ENCODE peak calls at places on chromosomes 5 and 9, in four cellular contexts. One of them, this sample, is unnamed.

GRCh38 chr5:1322036-1322903 is 22.6 kb downstream of the CLPTM1L start:
- DNase-seq in WTC11: no peak
- DNase-seq in HepG2: no peak
- DNase-seq in GM12878: no peak
- DNase-seq in this sample: no peak

GRCh38 chr5:164188733-164189148 is 683.3 kb downstream of the MAT2B start:
- DNase-seq in WTC11: no peak
- DNase-seq in HepG2: peak
- DNase-seq in GM12878: no peak
- DNase-seq in this sample: no peak

GRCh38 chr5:96743065-96743768 is 64.5 kb downstream of the ERAP1 start:
- DNase-seq in WTC11: no peak
- DNase-seq in HepG2: no peak
- DNase-seq in GM12878: no peak
- DNase-seq in this sample: peak

GRCh38 chr5:178433273-178433775 is 156.9 kb downstream of the COL23A1 start:
- DNase-seq in WTC11: no peak
- DNase-seq in HepG2: no peak
- DNase-seq in GM12878: no peak
- DNase-seq in this sample: no peak

GRCh38 chr5:143259254-143259605 is 144.3 kb downstream of the NR3C1 start:
- DNase-seq in WTC11: no peak
- DNase-seq in HepG2: no peak
- DNase-seq in GM12878: no peak
- DNase-seq in this sample: no peak

GRCh38 chr5:53191766-53192165 is 82.2 kb upstream of the MOCS2 start:
- DNase-seq in WTC11: no peak
- DNase-seq in HepG2: no peak
- DNase-seq in GM12878: no peak
- DNase-seq in this sample: no peak

GRCh38 chr9:137666950-137667670 is 48.3 kb downstream of the EHMT1 start:
- DNase-seq in WTC11: peak
- DNase-seq in HepG2: no peak
- DNase-seq in GM12878: no peak
- DNase-seq in this sample: no peak

GRCh38 chr9:89178162-89179120 is at the start of gene SHC3:
- DNase-seq in WTC11: peak
- DNase-seq in HepG2: no peak
- DNase-seq in GM12878: no peak
- DNase-seq in this sample: no peak

GRCh38 chr9:78533500-78533899 is 236.6 kb downstream of the PSAT1 start:
- DNase-seq in WTC11: no peak
- DNase-seq in HepG2: no peak
- DNase-seq in GM12878: no peak
- DNase-seq in this sample: no peak

GRCh38 chr5:73482383-73483193 is 15.7 kb upstream of the BTF3 start:
- DNase-seq in WTC11: no peak
- DNase-seq in HepG2: no peak
- DNase-seq in GM12878: no peak
- DNase-seq in this sample: peak

DNA sequence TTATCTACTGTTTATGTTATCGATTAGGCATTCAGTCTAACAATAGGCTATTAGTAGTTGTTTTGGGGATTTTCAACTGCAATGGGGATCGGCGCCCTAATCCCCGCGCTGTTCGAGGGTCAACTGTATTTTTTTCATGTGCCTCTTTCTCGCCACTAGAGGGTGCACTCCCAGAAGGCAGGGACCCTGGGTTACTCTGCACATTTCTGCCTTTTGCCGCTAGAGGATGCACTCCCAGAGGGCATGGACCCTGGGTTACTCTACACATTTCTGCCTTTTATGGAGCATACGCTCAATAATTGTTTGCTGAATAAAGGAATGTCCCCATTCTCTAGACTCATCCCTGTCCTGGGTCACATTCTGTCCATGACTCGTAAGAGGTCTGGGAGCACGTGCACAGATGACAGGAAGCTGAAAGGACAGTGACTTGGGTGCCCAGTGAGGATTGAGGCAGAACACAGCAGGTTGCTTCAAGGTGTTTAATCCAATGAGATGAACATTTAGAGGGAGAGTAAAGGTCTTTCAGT is 27.9 kb upstream of the RECK start:
- DNase-seq in WTC11: peak
- DNase-seq in HepG2: peak
- DNase-seq in GM12878: no peak
- DNase-seq in this sample: peak
- TF ChIP-seq ETV6 in WTC11: no peak
- TF ChIP-seq ETV6 in HepG2: no peak
- TF ChIP-seq ETV6 in GM12878: no peak
- TF ChIP-seq ETV6 in this sample: no peak

GRCh38 chr5:7589800-7590199 is 193.9 kb downstream of the ADCY2 start:
- DNase-seq in WTC11: no peak
- DNase-seq in HepG2: no peak
- DNase-seq in GM12878: no peak
- DNase-seq in this sample: no peak

GRCh38 chr5:7584749-7585148 is 188.8 kb downstream of the ADCY2 start:
- DNase-seq in WTC11: no peak
- DNase-seq in HepG2: no peak
- DNase-seq in GM12878: no peak
- DNase-seq in this sample: no peak

GRCh38 chr5:7585807-7586206 is 189.9 kb downstream of the ADCY2 start:
- DNase-seq in WTC11: no peak
- DNase-seq in HepG2: no peak
- DNase-seq in GM12878: no peak
- DNase-seq in this sample: no peak

DNA sequence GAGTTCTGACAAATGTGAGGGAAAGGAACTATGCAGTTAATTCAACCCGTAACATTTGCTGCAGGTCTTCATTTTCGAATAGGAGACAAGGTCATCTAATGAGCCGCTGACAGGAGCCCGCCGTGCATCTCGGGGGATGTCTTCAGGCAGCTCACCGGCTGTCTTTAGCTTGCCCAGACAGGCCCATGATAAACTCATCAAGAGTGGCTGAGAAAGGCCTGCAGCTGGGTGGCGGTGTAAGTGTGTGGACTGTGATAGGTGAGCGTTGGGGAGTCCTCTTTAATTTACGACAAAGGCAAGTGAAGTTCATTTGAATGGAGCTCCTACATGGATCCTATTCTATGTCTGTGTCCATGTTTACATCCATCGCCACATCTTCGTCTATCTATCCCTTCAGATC is 190.6 kb downstream of the ADCY2 start:
- DNase-seq in WTC11: no peak
- DNase-seq in HepG2: no peak
- DNase-seq in GM12878: no peak
- DNase-seq in this sample: no peak
- TF ChIP-seq ETV6 in WTC11: no peak
- TF ChIP-seq ETV6 in HepG2: no peak
- TF ChIP-seq ETV6 in GM12878: no peak
- TF ChIP-seq ETV6 in this sample: no peak

DNA sequence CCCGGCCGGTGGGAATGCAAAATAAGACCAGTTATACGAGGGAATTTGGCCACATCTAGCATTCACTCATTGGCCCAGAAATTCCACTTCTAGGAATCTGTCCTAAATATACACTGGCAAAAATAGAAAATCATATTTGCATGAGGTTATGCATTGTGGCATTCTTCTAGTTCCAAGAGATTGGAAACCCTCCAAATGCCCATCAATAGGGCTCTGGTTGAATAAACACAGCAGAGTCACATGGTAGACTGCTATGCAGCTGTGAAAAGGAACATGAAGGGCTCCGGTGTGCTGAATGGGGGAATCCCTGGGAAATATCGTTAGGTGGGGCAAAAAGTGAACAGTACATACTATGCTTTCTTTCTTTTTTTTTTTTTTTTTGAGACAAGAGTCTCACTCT is 36.8 kb downstream of the PTGES start:
- DNase-seq in WTC11: no peak
- DNase-seq in HepG2: no peak
- DNase-seq in GM12878: no peak
- DNase-seq in this sample: no peak
- TF ChIP-seq ETV6 in WTC11: no peak
- TF ChIP-seq ETV6 in HepG2: no peak
- TF ChIP-seq ETV6 in GM12878: no peak
- TF ChIP-seq ETV6 in this sample: no peak

DNA sequence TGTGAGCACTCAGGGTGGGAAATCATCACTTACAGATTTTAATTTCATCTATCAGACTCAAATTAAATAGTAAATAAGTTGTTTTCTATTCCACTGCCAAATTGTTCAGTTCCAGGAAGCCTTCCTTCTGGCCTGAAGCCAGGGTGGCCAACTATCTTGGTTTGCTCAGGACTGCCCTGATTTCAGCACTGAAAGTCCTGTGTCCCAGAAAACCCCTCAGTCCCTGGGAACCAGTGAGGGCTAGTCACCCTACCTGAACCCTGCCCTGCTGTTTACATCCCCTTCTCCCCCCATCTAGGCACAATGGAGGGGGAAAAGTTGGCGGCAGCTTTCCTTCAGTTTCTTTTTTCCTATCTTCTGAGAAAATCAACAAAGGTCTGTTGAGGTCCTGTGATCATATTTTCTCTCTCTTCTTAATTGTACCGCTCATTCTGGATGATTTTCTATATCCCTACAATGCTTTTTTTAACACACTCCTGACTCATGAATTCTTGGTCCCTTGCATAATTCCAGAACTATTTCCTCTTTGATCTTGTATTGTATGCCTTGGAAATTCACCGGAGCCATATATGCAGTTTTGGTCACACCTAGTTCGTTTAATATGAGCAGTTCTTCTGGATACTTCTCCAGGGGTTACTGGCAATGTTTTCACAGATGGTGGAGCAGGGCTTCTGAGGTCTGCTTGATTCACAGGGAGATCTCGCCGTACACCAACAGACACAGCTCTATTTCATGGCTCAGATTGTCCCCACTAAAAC is 103.8 kb downstream of the MAP1B start:
- DNase-seq in WTC11: no peak
- DNase-seq in HepG2: peak
- DNase-seq in GM12878: no peak
- DNase-seq in this sample: no peak
- TF ChIP-seq ETV6 in WTC11: no peak
- TF ChIP-seq ETV6 in HepG2: no peak
- TF ChIP-seq ETV6 in GM12878: no peak
- TF ChIP-seq ETV6 in this sample: no peak

DNA sequence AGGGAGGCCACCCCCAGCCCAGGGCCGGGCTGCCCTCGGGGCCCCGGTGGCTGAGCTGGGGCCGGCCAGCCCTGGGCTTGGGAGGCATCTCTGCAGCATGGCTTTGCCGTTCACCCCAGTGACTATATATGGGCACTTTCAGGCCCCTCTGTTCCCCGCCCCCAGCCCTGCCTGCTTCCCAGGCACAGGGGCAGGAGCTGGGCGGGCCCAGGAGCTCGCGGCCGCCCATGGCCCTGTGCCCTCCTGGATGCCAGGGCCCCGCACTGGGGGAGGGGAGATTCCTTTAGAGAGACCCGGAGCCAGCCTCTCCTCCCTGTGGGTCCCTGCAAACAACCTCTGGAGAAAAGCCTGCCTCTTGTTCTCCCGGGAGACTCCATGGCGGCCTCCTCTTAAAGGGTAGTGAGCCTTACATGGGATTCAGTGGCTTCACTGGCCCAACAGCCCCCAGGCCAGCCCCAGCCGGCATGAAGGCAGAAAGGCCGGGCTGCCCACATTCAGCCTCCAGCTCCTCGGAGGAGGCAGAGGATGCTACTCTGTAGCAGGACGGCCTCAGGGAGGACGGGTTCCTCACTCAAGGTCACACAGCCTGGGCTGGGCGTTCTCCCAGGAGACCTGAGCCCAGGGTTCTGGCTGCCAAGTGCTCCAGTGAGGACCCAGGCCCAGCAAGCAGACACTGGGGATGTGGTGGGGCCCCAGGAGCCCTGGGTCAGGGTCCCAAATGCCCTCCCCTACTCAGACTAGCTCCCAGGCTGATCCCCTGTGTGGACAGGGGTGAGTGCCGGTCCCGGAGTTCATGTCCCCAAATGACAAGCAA is 4.1 kb downstream of the NACC2 start:
- DNase-seq in WTC11: no peak
- DNase-seq in HepG2: no peak
- DNase-seq in GM12878: no peak
- DNase-seq in this sample: no peak
- TF ChIP-seq ETV6 in WTC11: no peak
- TF ChIP-seq ETV6 in HepG2: no peak
- TF ChIP-seq ETV6 in GM12878: no peak
- TF ChIP-seq ETV6 in this sample: no peak

DNA sequence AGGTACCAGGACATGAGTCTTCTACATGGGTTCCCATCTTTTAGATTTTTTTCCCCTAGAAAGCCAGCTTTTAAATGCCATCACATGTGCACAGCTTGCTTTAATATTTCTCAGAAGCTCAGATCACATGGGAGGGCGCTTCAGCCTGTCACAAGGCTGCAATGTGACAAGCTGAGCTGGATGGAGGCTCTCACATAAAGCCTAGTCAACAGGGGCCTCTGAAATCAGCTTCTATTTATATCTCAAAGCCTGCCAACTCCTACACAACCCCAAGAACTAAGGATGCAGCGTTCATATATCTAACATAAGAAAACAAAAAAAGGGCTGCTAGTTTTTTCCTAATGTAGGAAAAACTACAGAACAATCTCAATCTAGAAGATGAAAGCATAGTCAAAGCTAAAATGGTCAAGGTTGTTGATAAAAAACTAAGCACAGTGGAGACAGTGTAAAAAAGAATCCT is 2.3 kb downstream of the ZFAND5 start:
- DNase-seq in WTC11: no peak
- DNase-seq in HepG2: peak
- DNase-seq in GM12878: peak
- DNase-seq in this sample: peak
- TF ChIP-seq ETV6 in WTC11: no peak
- TF ChIP-seq ETV6 in HepG2: no peak
- TF ChIP-seq ETV6 in GM12878: no peak
- TF ChIP-seq ETV6 in this sample: no peak

This sample was measured in K562.